ENCODE peak calls at places on chromosomes 3 and 15, in seven cellular contexts. R is IMR-90, B is mesenchymal stem cell, K is neuronal stem cell, V is H9, F is H1, N is trophoblast cell. H is an unnamed sample.

GRCh38 chr3:50652709-50653108 is 22.0 kb upstream of the DOCK3 start:
- DNase-seq in R (peak), B (no peak), K (no peak), V (peak), F (peak), N (no peak), H (peak)

GRCh38 chr3:146189519-146190173 is 28.7 kb upstream of the PLOD2 start:
- DNase-seq in R (peak), B (peak), K (peak), V (peak), F (no peak), N (peak), H (peak)

GRCh38 chr3:65732060-65732933 is 306.4 kb downstream of the MAGI1 start:
- DNase-seq in R (peak), B (peak), K (peak), V (no peak), F (no peak), N (no peak), H (peak)

GRCh38 chr15:40782609-40783227 is 12.9 kb downstream of the C15orf62 start:
- DNase-seq in R (no peak), B (peak), K (no peak), V (peak), F (peak), N (peak), H (peak)

GRCh38 chr15:99476413-99477222 is 89.2 kb upstream of the MEF2A start:
- DNase-seq in R (peak), B (peak), K (no peak), V (no peak), F (no peak), N (peak), H (no peak)

GRCh38 chr3:141231923-141232861 is 567 bp downstream of the PXYLP1 start:
- DNase-seq in R (no peak), B (peak), K (peak), V (peak), F (no peak), N (peak), H (peak)

GRCh38 chr3:31047673-31048072 is 153.2 kb upstream of the GADL1 start:
- DNase-seq in R (no peak), B (no peak), K (no peak), V (no peak), F (no peak), N (no peak), H (no peak)

GRCh38 chr3:197787412-197787811 is 3.6 kb upstream of the LRCH3 start:
- DNase-seq in R (peak), B (no peak), K (no peak), V (no peak), F (no peak), N (no peak), H (no peak)

GRCh38 chr15:71679223-71680078 is 130.9 kb upstream of the NR2E3 start:
- DNase-seq in R (peak), B (peak), K (no peak), V (no peak), F (no peak), N (no peak), H (peak)

GRCh38 chr3:139140553-139140952 is 95.9 kb upstream of the PRR23C start:
- DNase-seq in R (no peak), B (no peak), K (no peak), V (no peak), F (no peak), N (no peak), H (no peak)

GRCh38 chr3:97658670-97659285 is 105.8 kb upstream of the ARL6 start:
- DNase-seq in R (peak), B (peak), K (peak), V (no peak), F (no peak), N (no peak), H (peak)

GRCh38 chr3:40976241-40976640 is 223.1 kb upstream of the CTNNB1 start:
- DNase-seq in R (no peak), B (no peak), K (no peak), V (no peak), F (no peak), N (no peak), H (no peak)

GRCh38 chr3:40980467-40980866 is 218.8 kb upstream of the CTNNB1 start:
- DNase-seq in R (no peak), B (no peak), K (no peak), V (no peak), F (no peak), N (no peak), H (no peak)

GRCh38 chr3:40978442-40978841 is 220.9 kb upstream of the CTNNB1 start:
- DNase-seq in R (no peak), B (no peak), K (no peak), V (no peak), F (no peak), N (no peak), H (no peak)

GRCh38 chr3:40975711-40976121 is 223.6 kb upstream of the CTNNB1 start:
- DNase-seq in R (no peak), B (peak), K (no peak), V (no peak), F (no peak), N (no peak), H (no peak)

DNA sequence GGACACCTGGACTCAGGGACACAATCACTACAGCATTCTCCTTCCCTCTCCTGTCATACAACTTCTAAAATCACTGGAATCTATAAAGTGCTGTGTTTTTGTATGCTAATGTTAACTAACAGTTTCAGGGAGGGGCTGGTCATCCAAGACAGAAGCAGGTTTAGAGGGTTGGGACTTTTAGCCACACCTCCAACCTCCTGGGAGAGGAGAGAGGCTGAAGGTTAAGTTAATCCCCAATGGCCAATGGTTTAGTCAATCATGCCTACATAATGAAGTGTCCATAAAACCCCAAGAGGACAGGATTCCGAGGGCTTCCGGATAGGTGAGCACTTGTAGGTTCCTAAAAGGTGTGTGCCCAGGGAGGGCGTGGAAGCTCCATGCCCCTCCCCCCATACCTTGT is 219.3 kb upstream of the CTNNB1 start:
- DNase-seq in R (no peak), B (no peak), K (no peak), V (no peak), F (no peak), N (no peak), H (no peak)
- H3K23ac ChIP-seq in R (no peak), B (no peak), K (no peak), V (no peak), F (no peak), N (no peak), H (no peak)

GRCh38 chr15:28107111-28107893 is 8.2 kb upstream of the OCA2 start:
- DNase-seq in R (no peak), B (peak), K (no peak), V (peak), F (no peak), N (no peak), H (peak)

GRCh38 chr15:28106294-28107110 is 7.4 kb upstream of the OCA2 start:
- DNase-seq in R (no peak), B (peak), K (no peak), V (peak), F (no peak), N (no peak), H (no peak)

GRCh38 chr15:28105224-28105791 is 6.2 kb upstream of the OCA2 start:
- DNase-seq in R (no peak), B (no peak), K (no peak), V (peak), F (no peak), N (no peak), H (no peak)

GRCh38 chr15:28104326-28104725 is 5.2 kb upstream of the OCA2 start:
- DNase-seq in R (no peak), B (no peak), K (no peak), V (peak), F (no peak), N (no peak), H (peak)

GRCh38 chr15:28105793-28106192 is 6.7 kb upstream of the OCA2 start:
- DNase-seq in R (no peak), B (no peak), K (no peak), V (peak), F (no peak), N (no peak), H (no peak)
- H2AK5ac ChIP-seq in R (no peak), B (no peak), K (no peak), V (no peak), F (peak), N (no peak), H (no peak)

GRCh38 chr15:100671858-100672543 is 69.6 kb downstream of the ASB7 start:
- DNase-seq in R (peak), B (peak), K (no peak), V (peak), F (no peak), N (no peak), H (peak)

GRCh38 chr15:100672959-100673358 is 70.6 kb downstream of the ASB7 start:
- DNase-seq in R (no peak), B (no peak), K (no peak), V (no peak), F (no peak), N (no peak), H (no peak)

GRCh38 chr15:100669260-100669659 is 66.9 kb downstream of the ASB7 start:
- DNase-seq in R (no peak), B (no peak), K (no peak), V (peak), F (no peak), N (no peak), H (no peak)

GRCh38 chr15:100670505-100671021 is 68.2 kb downstream of the ASB7 start:
- DNase-seq in R (no peak), B (no peak), K (no peak), V (peak), F (no peak), N (no peak), H (no peak)

DNA sequence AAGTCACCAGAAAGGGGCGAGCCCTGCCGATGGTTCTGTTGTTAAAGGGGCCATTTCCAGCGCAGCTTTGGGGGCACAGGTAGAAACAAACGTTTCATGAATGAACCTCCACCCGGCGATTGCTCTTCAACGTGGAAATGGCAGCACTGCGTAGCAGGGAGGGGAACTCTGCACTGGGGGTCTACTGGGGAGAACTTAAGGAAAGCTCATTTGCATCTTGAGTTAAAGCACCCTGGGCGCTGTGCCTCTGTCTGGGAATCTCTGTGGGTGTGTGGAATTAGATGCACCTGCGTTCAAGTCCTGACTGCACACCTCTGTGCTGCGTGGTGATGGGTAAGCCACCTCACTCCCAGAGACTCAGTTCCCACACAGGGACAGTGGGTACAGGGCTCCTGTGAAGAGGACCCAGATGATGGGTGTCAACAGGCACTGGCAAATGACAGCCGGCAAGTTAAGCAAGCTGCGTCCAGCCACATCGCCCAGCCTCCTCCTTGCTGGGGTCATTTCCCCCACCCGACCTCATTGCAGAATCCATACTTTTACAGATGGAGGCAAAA is 68.8 kb downstream of the ASB7 start:
- DNase-seq in R (no peak), B (no peak), K (no peak), V (no peak), F (no peak), N (no peak), H (no peak)
- H2BK120ac ChIP-seq in R (peak), B (no peak), K (no peak), V (no peak), F (no peak), N (no peak), H (no peak)

GRCh38 chr3:37326144-37326543 is 151.8 kb upstream of the LRRFIP2 start:
- DNase-seq in R (no peak), B (no peak), K (no peak), V (no peak), F (no peak), N (no peak), H (no peak)
- H3K23ac ChIP-seq in R (no peak), B (no peak), K (no peak), V (no peak), F (no peak), N (no peak), H (no peak)

GRCh38 chr3:187763850-187764648 is 18.8 kb upstream of the BCL6 start:
- DNase-seq in R (no peak), B (no peak), K (no peak), V (peak), F (no peak), N (peak), H (peak)

GRCh38 chr3:187759601-187760000 is 14.3 kb upstream of the BCL6 start:
- DNase-seq in R (no peak), B (no peak), K (no peak), V (no peak), F (no peak), N (no peak), H (no peak)

GRCh38 chr3:187765342-187765741 is 20.1 kb upstream of the BCL6 start:
- DNase-seq in R (peak), B (no peak), K (no peak), V (no peak), F (no peak), N (no peak), H (no peak)

GRCh38 chr3:187758318-187758717 is 13.1 kb upstream of the BCL6 start:
- DNase-seq in R (no peak), B (no peak), K (no peak), V (no peak), F (no peak), N (no peak), H (no peak)

GRCh38 chr3:187762792-187763191 is 17.5 kb upstream of the BCL6 start:
- DNase-seq in R (no peak), B (no peak), K (no peak), V (no peak), F (no peak), N (no peak), H (no peak)
- H2AK5ac ChIP-seq in R (no peak), B (no peak), K (no peak), V (no peak), F (no peak), N (no peak), H (no peak)